ENCODE peak calls at places on chromosomes 11 and 22, in five cellular contexts. P, N, G, C and T are unnamed samples.

GRCh38 chr11:129315781-129316579 is 59.7 kb upstream of the BARX2 start:
- DNase-seq in P (no peak), N (no peak), G (no peak), C (no peak), T (no peak)

GRCh38 chr11:32434387-32435151 is 770 bp downstream of the WT1 start:
- DNase-seq in P (no peak), N (peak; percentile 80), G (no peak), C (peak; percentile 93), T (no peak)

GRCh38 chr11:6824461-6824860 is 21.0 kb upstream of the OR10A5 start:
- DNase-seq in P (no peak), N (no peak), G (no peak), C (no peak), T (no peak)

GRCh38 chr11:44690651-44691050 is 36.1 kb upstream of the TSPAN18 start:
- DNase-seq in P (no peak), N (no peak), G (no peak), C (no peak), T (no peak)

GRCh38 chr22:32531955-32532818 is 57.6 kb downstream of the FBXO7 start:
- DNase-seq in P (no peak), N (peak; percentile 65), G (no peak), C (no peak), T (no peak)

GRCh38 chr11:20620988-20621387 is 21.6 kb downstream of the SLC6A5 start:
- DNase-seq in P (no peak), N (no peak), G (no peak), C (no peak), T (no peak)

GRCh38 chr22:32482708-32483107 is 8.1 kb downstream of the FBXO7 start:
- DNase-seq in P (no peak), N (no peak), G (no peak), C (peak; percentile 87), T (no peak)

GRCh38 chr11:63608353-63609345 is 5.6 kb downstream of the PLAAT3 start:
- DNase-seq in P (no peak), N (peak; percentile 86), G (no peak), C (no peak), T (peak; percentile 16)

GRCh38 chr11:65529475-65530156 is 4.7 kb downstream of the SCYL1 start:
- DNase-seq in P (no peak), N (no peak), G (no peak), C (no peak), T (no peak)

GRCh38 chr11:134287561-134287960 is 11.4 kb downstream of the GLB1L3 start:
- DNase-seq in P (no peak), N (no peak), G (no peak), C (no peak), T (no peak)

GRCh38 chr22:47281126-47282106 is 519.0 kb downstream of the TBC1D22A start:
- DNase-seq in P (no peak), N (no peak), G (no peak), C (no peak), T (no peak)

GRCh38 chr22:24497879-24498278 is 2.7 kb downstream of the UPB1 start:
- DNase-seq in P (no peak), N (no peak), G (no peak), C (no peak), T (no peak)

GRCh38 chr11:1574256-1575242 is 2.5 kb upstream of the DUSP8 start:
- DNase-seq in P (peak; percentile 43), N (peak; percentile 33), G (peak; percentile 81), C (peak; percentile 71), T (peak; percentile 33)

GRCh38 chr11:57637626-57638004 is 12.1 kb downstream of the YPEL4 start:
- DNase-seq in P (no peak), N (no peak), G (no peak), C (no peak), T (no peak)